ENCODE peak calls at places on chromosomes 12 and 14, in nine cellular contexts. D is lower leg skin; F is T follicular helper cell; H is HT1080; T is stimulated activated CD4-positive, alpha-beta T cell treated with anti-CD3 and anti-CD28 coated beads, Interleukin-1b, Interleukin-23, amount 100 ng/mL, for 24 hours; E is retinal pigment epithelial cell; I is activated CD8-positive, alpha-beta memory T cell treated with anti-CD3 and anti-CD28 coated beads for 48 hours; N is activated T-cell treated with anti-CD3 and anti-CD28 coated beads for 4 hours; G is activated CD4-positive, CD25-positive, alpha-beta regulatory T cell. W is an unnamed sample.

GRCh38 chr12:15534322-15534721 is 212.0 kb downstream of the PTPRO start:
- DNase-seq in N (peak), I (no peak), T (no peak), G (no peak), E (no peak), D (no peak), F (no peak), H (peak), W (no peak)

GRCh38 chr14:77400216-77400615 is 23.0 kb downstream of the SAMD15 start:
- DNase-seq in D (no peak), N (no peak), H (no peak), G (no peak), F (no peak), E (no peak), T (no peak), I (no peak), W (no peak)

GRCh38 chr14:68695326-68695768 is 97.5 kb downstream of the ZFP36L1 start:
- DNase-seq in E (peak), F (no peak), T (no peak), N (no peak), G (no peak), I (no peak), D (peak), H (peak), W (peak)

GRCh38 chr14:103828315-103828967 is 18.9 kb downstream of the PPP1R13B start:
- DNase-seq in I (no peak), F (no peak), N (no peak), D (no peak), T (no peak), E (no peak), G (no peak), H (no peak), W (no peak)

GRCh38 chr12:68034567-68034966 is 45.3 kb downstream of the IFNG-AS1 start:
- DNase-seq in H (no peak), G (no peak), N (no peak), E (no peak), D (no peak), F (no peak), T (no peak), I (no peak), W (no peak)

GRCh38 chr12:22631863-22632463 is 7.0 kb downstream of the ETNK1 start:
- DNase-seq in E (no peak), F (no peak), I (no peak), N (no peak), H (no peak), T (no peak), G (no peak), D (no peak), W (peak)

GRCh38 chr12:32134144-32134888 is 27.7 kb downstream of the BICD1 start:
- DNase-seq in F (no peak), H (peak), E (no peak), I (no peak), T (peak), G (no peak), N (peak), D (no peak), W (peak)

GRCh38 chr14:20440465-20440864 is 4.5 kb upstream of the KLHL33 start:
- DNase-seq in D (no peak), I (no peak), T (no peak), F (no peak), N (no peak), E (no peak), G (no peak), H (no peak), W (no peak)

GRCh38 chr12:7293670-7294069 is 10.2 kb upstream of the ACSM4 start:
- DNase-seq in I (no peak), H (no peak), D (no peak), F (no peak), E (no peak), G (no peak), N (no peak), T (no peak), W (no peak)

GRCh38 chr12:22728989-22729388 is 104.0 kb downstream of the ETNK1 start:
- DNase-seq in I (no peak), E (peak), N (no peak), F (no peak), D (no peak), G (no peak), H (no peak), T (no peak), W (no peak)

GRCh38 chr12:132450391-132451171 is 39.4 kb upstream of the FBRSL1 start:
- DNase-seq in N (no peak), G (no peak), I (no peak), F (no peak), H (no peak), T (no peak), E (no peak), D (no peak), W (no peak)